ENCODE peak calls at places on chromosome 9, in seven cellular contexts. D is H54, C is HCT116, M is heart left ventricle, G is body of pancreas, W is A549, E is uterus. L is an unnamed sample.
A peak's percentile ranks its signal among the peaks of the same experiment; 100 is the strongest.

GRCh38 chr9:132773764-132774339 is 103.6 kb downstream of the GTF3C4 start:
- DNase-seq in D (no peak), C (no peak), M (no peak), G (no peak), W (no peak), E (no peak), L (no peak)

GRCh38 chr9:98550206-98550820 is 158.4 kb downstream of the GABBR2 start:
- DNase-seq in D (no peak), C (no peak), M (no peak), G (no peak), W (no peak), E (no peak), L (no peak)

GRCh38 chr9:114489928-114490327 is 15.3 kb downstream of the WHRN start:
- DNase-seq in D (no peak), C (no peak), M (no peak), G (no peak), W (no peak), E (no peak), L (no peak)

GRCh38 chr9:137113385-137114159 is 961 bp downstream of the DPP7 start:
- DNase-seq in D (no peak), C (no peak), M (no peak), G (no peak), W (peak; percentile 25), E (no peak), L (no peak)

GRCh38 chr9:133505901-133506652 is 18.7 kb downstream of the MYMK start:
- DNase-seq in D (no peak), C (no peak), M (peak; percentile 90), G (peak; percentile 51), W (no peak), E (peak; percentile 41), L (no peak)

GRCh38 chr9:279674-280073 is 65.0 kb downstream of the DOCK8 start:
- DNase-seq in D (no peak), C (no peak), M (no peak), G (no peak), W (no peak), E (no peak), L (no peak)

GRCh38 chr9:81622471-81623245 is 66.7 kb downstream of the TLE1 start:
- DNase-seq in D (no peak), C (no peak), M (no peak), G (no peak), W (no peak), E (no peak), L (peak; percentile 29)

GRCh38 chr9:134391319-134392231 is 65.3 kb downstream of the RXRA start:
- DNase-seq in D (no peak), C (no peak), M (no peak), G (no peak), W (no peak), E (no peak), L (no peak)

GRCh38 chr9:75185585-75186170 is 97.4 kb downstream of the OSTF1 start:
- DNase-seq in D (no peak), C (peak; percentile 38), M (no peak), G (peak; percentile 56), W (peak; percentile 59), E (no peak), L (peak; percentile 13)

GRCh38 chr9:80995759-80996158 is 693.6 kb downstream of the TLE1 start:
- DNase-seq in D (no peak), C (no peak), M (no peak), G (no peak), W (peak; percentile 2), E (no peak), L (no peak)

GRCh38 chr9:80892703-80893102 is 796.6 kb downstream of the TLE1 start:
- DNase-seq in D (no peak), C (no peak), M (no peak), G (no peak), W (no peak), E (no peak), L (no peak)

GRCh38 chr9:36962721-36963120 is 71.3 kb downstream of the PAX5 start:
- DNase-seq in D (no peak), C (no peak), M (no peak), G (no peak), W (no peak), E (no peak), L (no peak)

GRCh38 chr9:92378825-92379535 is 25.4 kb downstream of the OGN start:
- DNase-seq in D (no peak), C (no peak), M (no peak), G (no peak), W (no peak), E (no peak), L (no peak)

GRCh38 chr9:91047529-91047928 is 245.9 kb downstream of the SYK start:
- DNase-seq in D (no peak), C (no peak), M (no peak), G (no peak), W (no peak), E (no peak), L (no peak)

GRCh38 chr9:135582541-135582940 is 21.0 kb downstream of the PAEP start:
- DNase-seq in D (no peak), C (no peak), M (no peak), G (no peak), W (no peak), E (no peak), L (no peak)

GRCh38 chr9:135156525-135157510 is 69.3 kb downstream of the OLFM1 start:
- DNase-seq in D (peak; percentile 63), C (peak; percentile 19), M (peak; percentile 48), G (peak; percentile 72), W (peak; percentile 53), E (no peak), L (peak; percentile 22)

GRCh38 chr9:88605500-88606172 is 70.7 kb downstream of the NXNL2 start:
- DNase-seq in D (no peak), C (no peak), M (no peak), G (no peak), W (no peak), E (no peak), L (no peak)

GRCh38 chr9:125258832-125259534 is 2.6 kb upstream of the GAPVD1 start:
- DNase-seq in D (no peak), C (no peak), M (no peak), G (no peak), W (no peak), E (no peak), L (no peak)

GRCh38 chr9:18606831-18607230 is 132.9 kb downstream of the ADAMTSL1 start:
- DNase-seq in D (no peak), C (no peak), M (no peak), G (no peak), W (no peak), E (no peak), L (no peak)

GRCh38 chr9:15422355-15423327 is at the start of gene SNAPC3:
- DNase-seq in D (peak; percentile 87), C (peak; percentile 83), M (peak; percentile 97), G (peak; percentile 93), W (peak; percentile 95), E (peak; percentile 90), L (peak; percentile 91)
- TF ChIP-seq POLR2A in D (peak; percentile 80), C (peak; percentile 80), M (no peak), G (peak; percentile 87), W (peak; percentile 84), E (peak; percentile 73), L (peak; percentile 64)

DNA sequence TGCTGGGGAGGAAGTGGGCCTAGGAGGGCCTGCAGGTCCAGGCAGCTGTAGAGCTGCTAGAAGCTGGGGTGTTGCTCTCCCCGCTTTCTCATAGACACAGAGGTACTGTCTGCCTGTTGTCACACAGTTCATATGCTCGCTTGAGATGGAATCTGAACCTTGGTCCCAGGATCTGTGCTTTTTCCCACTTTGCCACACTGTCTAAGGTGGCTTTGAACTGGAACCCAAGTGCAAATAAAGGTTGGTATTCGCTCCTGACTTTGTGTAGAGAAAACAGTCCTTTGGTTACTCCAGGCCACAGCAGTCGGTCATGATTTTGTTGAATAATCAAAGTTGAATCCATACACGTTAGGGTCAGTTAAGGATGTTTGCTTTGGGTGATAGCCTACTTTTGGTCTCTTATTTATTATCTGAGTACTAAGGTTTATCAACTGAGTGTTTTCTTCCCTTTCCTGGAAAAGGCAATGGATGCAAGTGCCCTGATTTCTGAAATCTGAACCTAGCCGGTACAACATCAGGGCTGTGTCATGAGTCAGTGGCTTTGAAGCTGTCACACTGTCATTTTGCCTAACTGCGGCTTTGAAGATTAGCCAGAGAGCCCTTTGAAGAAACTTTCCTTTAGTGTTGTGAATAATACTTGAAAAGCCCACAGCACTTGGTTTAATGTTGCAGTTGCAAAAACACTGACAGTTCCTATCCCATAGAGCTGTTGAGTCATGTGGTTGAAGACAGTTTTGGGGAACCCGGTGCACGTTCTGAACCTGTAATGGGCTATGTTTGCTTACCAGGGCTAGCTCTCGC is 41.3 kb downstream of the HABP4 start:
- DNase-seq in D (no peak), C (peak; percentile 35), M (no peak), G (no peak), W (no peak), E (no peak), L (no peak)
- TF ChIP-seq POLR2A in D (no peak), C (no peak), M (no peak), G (no peak), W (no peak), E (no peak), L (no peak)

GRCh38 chr9:95508968-95509850 is 7.6 kb downstream of the PTCH1 start:
- DNase-seq in D (peak; percentile 89), C (peak; percentile 69), M (peak; percentile 89), G (peak; percentile 90), W (peak; percentile 91), E (peak; percentile 89), L (peak; percentile 91)

GRCh38 chr9:95507456-95508241 is 9.1 kb downstream of the PTCH1 start:
- DNase-seq in D (peak; percentile 79), C (peak; percentile 63), M (peak; percentile 70), G (peak; percentile 71), W (peak; percentile 86), E (peak; percentile 65), L (peak; percentile 69)

GRCh38 chr9:95509851-95510529 is 6.8 kb downstream of the PTCH1 start:
- DNase-seq in D (no peak), C (no peak), M (peak; percentile 45), G (peak; percentile 41), W (no peak), E (no peak), L (no peak)

GRCh38 chr9:95506692-95507455 is 9.9 kb downstream of the PTCH1 start:
- DNase-seq in D (peak; percentile 78), C (no peak), M (peak; percentile 61), G (peak; percentile 71), W (peak; percentile 65), E (no peak), L (no peak)

GRCh38 chr9:95508242-95508967 is 8.4 kb downstream of the PTCH1 start:
- DNase-seq in D (no peak), C (no peak), M (no peak), G (no peak), W (peak; percentile 25), E (no peak), L (no peak)
- TF ChIP-seq POLR2A in D (no peak), C (no peak), M (no peak), G (no peak), W (no peak), E (no peak), L (no peak)

DNA sequence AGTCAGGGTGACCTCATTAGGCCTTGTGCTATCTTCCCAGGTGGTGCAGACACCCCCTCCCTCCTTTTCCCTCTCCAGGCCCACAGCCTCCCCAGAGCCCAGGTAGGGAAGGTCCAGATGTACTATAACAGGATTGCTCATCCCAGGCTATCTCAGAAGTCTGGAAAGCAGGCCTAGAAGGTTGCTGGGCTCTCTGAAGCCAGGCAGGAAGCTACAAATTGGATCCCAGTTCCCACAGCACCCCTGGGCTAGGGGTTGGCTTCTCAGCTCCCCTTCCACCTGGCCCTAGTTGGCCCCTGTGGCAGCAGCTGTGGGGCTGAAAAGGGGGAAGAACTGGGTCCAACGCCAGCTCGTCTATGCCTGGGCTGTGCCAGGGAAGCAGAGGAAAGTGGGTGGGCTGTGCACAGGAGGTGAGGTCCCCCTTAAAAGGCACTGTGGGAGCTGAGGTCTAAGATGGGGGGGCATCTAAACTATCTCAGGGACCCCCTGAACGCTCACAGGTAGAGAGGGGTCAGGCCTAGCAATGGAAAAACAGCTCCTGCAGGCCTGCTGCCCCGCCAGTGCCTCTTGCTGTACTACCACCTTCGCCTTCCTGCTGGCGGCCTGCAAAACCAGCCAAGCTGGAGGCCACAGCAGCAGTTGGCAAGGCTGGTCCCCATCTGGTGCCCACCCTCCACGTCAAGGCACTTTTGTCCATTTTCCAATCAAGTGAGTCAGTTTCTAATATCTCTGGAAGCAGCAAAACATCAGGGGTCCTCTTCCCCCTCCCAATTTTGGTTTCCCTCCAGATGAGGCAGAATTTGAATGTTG is 13.3 kb upstream of the PSMD5 start:
- DNase-seq in D (no peak), C (no peak), M (no peak), G (no peak), W (no peak), E (no peak), L (no peak)
- TF ChIP-seq POLR2A in D (no peak), C (no peak), M (no peak), G (no peak), W (no peak), E (no peak), L (no peak)